ENCODE peak calls at places on chromosomes 6 and 20, in seven cellular contexts. One of them, this sample, is unnamed.

GRCh38 chr6:152598858-152599537 is 38.2 kb downstream of the SYNE1 start:
- DNase-seq in hypothalamus: no peak
- DNase-seq in activated CD4-positive, CD25-positive, alpha-beta regulatory T cell: no peak
- DNase-seq in H4: no peak
- DNase-seq in AG08396: no peak
- DNase-seq in HAP-1: no peak
- DNase-seq in kidney: peak
- DNase-seq in this sample: peak

GRCh38 chr20:23091741-23092408 is 5.8 kb upstream of the CD93 start:
- DNase-seq in hypothalamus: no peak
- DNase-seq in activated CD4-positive, CD25-positive, alpha-beta regulatory T cell: no peak
- DNase-seq in H4: no peak
- DNase-seq in AG08396: no peak
- DNase-seq in HAP-1: no peak
- DNase-seq in kidney: peak
- DNase-seq in this sample: no peak

GRCh38 chr6:9933674-9934073 is 481.2 kb downstream of the TFAP2A start:
- DNase-seq in hypothalamus: no peak
- DNase-seq in activated CD4-positive, CD25-positive, alpha-beta regulatory T cell: no peak
- DNase-seq in H4: peak
- DNase-seq in AG08396: no peak
- DNase-seq in HAP-1: no peak
- DNase-seq in kidney: no peak
- DNase-seq in this sample: no peak

GRCh38 chr6:126891158-126891557 is 227.3 kb upstream of the RSPO3 start:
- DNase-seq in hypothalamus: no peak
- DNase-seq in activated CD4-positive, CD25-positive, alpha-beta regulatory T cell: no peak
- DNase-seq in H4: no peak
- DNase-seq in AG08396: no peak
- DNase-seq in HAP-1: no peak
- DNase-seq in kidney: no peak
- DNase-seq in this sample: no peak

GRCh38 chr6:152401978-152402377 is 235.2 kb downstream of the SYNE1 start:
- DNase-seq in hypothalamus: no peak
- DNase-seq in activated CD4-positive, CD25-positive, alpha-beta regulatory T cell: no peak
- DNase-seq in H4: peak
- DNase-seq in AG08396: peak
- DNase-seq in HAP-1: no peak
- DNase-seq in kidney: no peak
- DNase-seq in this sample: no peak

GRCh38 chr6:753486-753885 is 60.5 kb upstream of the EXOC2 start:
- DNase-seq in hypothalamus: no peak
- DNase-seq in activated CD4-positive, CD25-positive, alpha-beta regulatory T cell: no peak
- DNase-seq in H4: peak
- DNase-seq in AG08396: peak
- DNase-seq in HAP-1: no peak
- DNase-seq in kidney: no peak
- DNase-seq in this sample: no peak

GRCh38 chr20:47334022-47334551 is 22.4 kb downstream of the ZMYND8 start:
- DNase-seq in hypothalamus: no peak
- DNase-seq in activated CD4-positive, CD25-positive, alpha-beta regulatory T cell: no peak
- DNase-seq in H4: peak
- DNase-seq in AG08396: peak
- DNase-seq in HAP-1: no peak
- DNase-seq in kidney: no peak
- DNase-seq in this sample: no peak

GRCh38 chr6:11752350-11752749 is 26.3 kb downstream of the ADTRP start:
- DNase-seq in hypothalamus: no peak
- DNase-seq in activated CD4-positive, CD25-positive, alpha-beta regulatory T cell: no peak
- DNase-seq in H4: no peak
- DNase-seq in AG08396: no peak
- DNase-seq in HAP-1: no peak
- DNase-seq in kidney: no peak
- DNase-seq in this sample: no peak

GRCh38 chr20:44598413-44599290 is 16.3 kb downstream of the PKIG start:
- DNase-seq in hypothalamus: no peak
- DNase-seq in activated CD4-positive, CD25-positive, alpha-beta regulatory T cell: no peak
- DNase-seq in H4: no peak
- DNase-seq in AG08396: no peak
- DNase-seq in HAP-1: no peak
- DNase-seq in kidney: no peak
- DNase-seq in this sample: peak

GRCh38 chr6:40563111-40563510 is 24.1 kb downstream of the LRFN2 start:
- DNase-seq in hypothalamus: no peak
- DNase-seq in activated CD4-positive, CD25-positive, alpha-beta regulatory T cell: no peak
- DNase-seq in H4: no peak
- DNase-seq in AG08396: no peak
- DNase-seq in HAP-1: no peak
- DNase-seq in kidney: no peak
- DNase-seq in this sample: no peak

GRCh38 chr6:131931063-131931745 is 20.0 kb downstream of the CCN2 start:
- DNase-seq in hypothalamus: no peak
- DNase-seq in activated CD4-positive, CD25-positive, alpha-beta regulatory T cell: no peak
- DNase-seq in H4: no peak
- DNase-seq in AG08396: no peak
- DNase-seq in HAP-1: no peak
- DNase-seq in kidney: no peak
- DNase-seq in this sample: no peak

GRCh38 chr20:63703471-63703975 is 4.3 kb downstream of the ARFRP1 start:
- DNase-seq in hypothalamus: no peak
- DNase-seq in activated CD4-positive, CD25-positive, alpha-beta regulatory T cell: no peak
- DNase-seq in H4: peak
- DNase-seq in AG08396: no peak
- DNase-seq in HAP-1: no peak
- DNase-seq in kidney: no peak
- DNase-seq in this sample: no peak